ENCODE peak calls at places on chromosome 16, in seven cellular contexts. Z is AG09309, G is endothelial cell, N is foreskin fibroblast, W is GM12878, I is heart left ventricle, E is fibroblast of lung. L is an unnamed sample.

GRCh38 chr16:27273670-27274522 is 5.3 kb upstream of the NSMCE1 start:
- DNase-seq in I (no peak), Z (no peak), G (no peak), W (no peak), N (peak), E (no peak), L (peak)

GRCh38 chr16:66474750-66475199 is 47.7 kb downstream of the BEAN1 start:
- DNase-seq in W (peak), I (no peak), E (no peak), N (no peak), Z (no peak), G (no peak), L (peak)

GRCh38 chr16:49857423-49858181 is 1.7 kb upstream of the ZNF423 start:
- DNase-seq in G (peak), E (peak), W (no peak), N (peak), Z (no peak), I (peak), L (peak)

GRCh38 chr16:88784074-88784855 is 755 bp downstream of the PIEZO1 start:
- DNase-seq in G (peak), W (no peak), Z (no peak), E (peak), N (peak), I (peak), L (peak)

GRCh38 chr16:84237994-84238750 is 1.6 kb downstream of the KCNG4 start:
- DNase-seq in W (no peak), Z (no peak), N (no peak), E (no peak), G (no peak), I (no peak), L (no peak)

GRCh38 chr16:27718136-27718766 is 168.3 kb downstream of the KATNIP start:
- DNase-seq in I (no peak), G (no peak), E (no peak), W (no peak), N (no peak), Z (no peak), L (no peak)

GRCh38 chr16:69017036-69017783 is 88.2 kb upstream of the HAS3 start:
- DNase-seq in I (no peak), G (no peak), W (no peak), Z (peak), N (peak), E (peak), L (peak)

GRCh38 chr16:9091867-9092281 is 430 bp downstream of the HAPSTR1 start:
- DNase-seq in I (peak), Z (no peak), W (no peak), N (peak), E (no peak), G (peak), L (peak)

GRCh38 chr16:66524601-66525164 is 25.2 kb downstream of the TK2 start:
- DNase-seq in Z (no peak), W (peak), I (peak), E (no peak), G (no peak), N (no peak), L (no peak)

GRCh38 chr16:2467301-2468141 is 3.6 kb upstream of the NTN3 start:
- DNase-seq in G (peak), I (peak), Z (no peak), N (peak), W (no peak), E (peak), L (peak)

GRCh38 chr16:57268804-57269800 is 15.4 kb downstream of the PLLP start:
- DNase-seq in N (no peak), W (no peak), Z (no peak), E (no peak), G (no peak), I (peak), L (no peak)

GRCh38 chr16:1612320-1613111 is at the start of gene CRAMP1:
- DNase-seq in I (no peak), N (peak), W (no peak), E (no peak), Z (no peak), G (peak), L (no peak)

GRCh38 chr16:58413359-58413758 is 21.1 kb downstream of the GINS3 start:
- DNase-seq in W (no peak), Z (no peak), E (no peak), G (no peak), N (no peak), I (no peak), L (no peak)

GRCh38 chr16:49875812-49876715 is 20.2 kb upstream of the ZNF423 start:
- DNase-seq in G (no peak), N (no peak), I (peak), Z (no peak), E (no peak), W (no peak), L (no peak)

GRCh38 chr16:60684002-60684401 is 1352.2 kb downstream of the CDH8 start:
- DNase-seq in I (no peak), N (no peak), W (no peak), Z (no peak), E (no peak), G (no peak), L (no peak)

GRCh38 chr16:67441289-67441753 is 10.4 kb downstream of the HSD11B2 start:
- DNase-seq in E (no peak), N (no peak), W (no peak), G (no peak), Z (no peak), I (peak), L (no peak)

GRCh38 chr16:11742041-11742535 is 569 bp downstream of the TXNDC11 start:
- DNase-seq in W (no peak), I (peak), G (peak), N (peak), Z (no peak), E (peak), L (peak)

DNA sequence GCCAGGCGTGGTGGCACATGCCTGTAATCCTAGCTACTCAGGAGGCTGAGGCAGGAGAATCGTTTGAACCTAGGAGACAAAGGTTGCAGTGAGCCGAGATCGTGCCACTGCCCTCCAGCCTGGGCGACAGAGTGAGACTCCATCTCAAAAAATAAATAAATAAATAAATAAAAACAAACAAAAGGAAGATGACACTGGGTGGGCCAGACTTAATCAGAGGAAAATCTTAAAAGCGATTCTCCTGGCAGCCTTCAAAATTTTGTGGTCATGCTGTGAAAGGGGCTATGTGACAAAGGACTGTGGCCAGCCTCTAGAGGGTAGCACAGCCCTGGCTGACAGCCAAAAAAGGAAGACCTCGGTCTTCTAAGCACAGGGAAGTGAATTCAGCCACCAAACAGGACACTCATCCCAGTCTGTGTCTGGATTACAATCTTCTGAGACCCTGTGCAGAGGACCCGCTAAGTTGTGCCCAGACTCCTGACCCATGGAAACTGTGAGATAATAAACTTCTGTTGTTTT is 391.1 kb downstream of the CNTNAP4 start:
- DNase-seq in E (no peak), W (no peak), I (no peak), N (no peak), G (peak), Z (no peak), L (no peak)
- TF ChIP-seq CTCF in E (no peak), W (no peak), I (no peak), N (no peak), G (no peak), Z (no peak), L (no peak)

GRCh38 chr16:20004931-20005330 is 68.8 kb downstream of the GPR139 start:
- DNase-seq in G (no peak), I (no peak), E (no peak), N (no peak), Z (no peak), W (no peak), L (no peak)
- TF ChIP-seq CTCF in G (peak), I (no peak), E (no peak), N (no peak), Z (no peak), W (no peak), L (no peak)

GRCh38 chr16:87681990-87682570 is 79.8 kb downstream of the JPH3 start:
- DNase-seq in I (no peak), E (peak), N (peak), W (no peak), G (no peak), Z (peak), L (peak)
- TF ChIP-seq CTCF in I (no peak), E (peak), N (peak), W (peak), G (no peak), Z (peak), L (peak)

DNA sequence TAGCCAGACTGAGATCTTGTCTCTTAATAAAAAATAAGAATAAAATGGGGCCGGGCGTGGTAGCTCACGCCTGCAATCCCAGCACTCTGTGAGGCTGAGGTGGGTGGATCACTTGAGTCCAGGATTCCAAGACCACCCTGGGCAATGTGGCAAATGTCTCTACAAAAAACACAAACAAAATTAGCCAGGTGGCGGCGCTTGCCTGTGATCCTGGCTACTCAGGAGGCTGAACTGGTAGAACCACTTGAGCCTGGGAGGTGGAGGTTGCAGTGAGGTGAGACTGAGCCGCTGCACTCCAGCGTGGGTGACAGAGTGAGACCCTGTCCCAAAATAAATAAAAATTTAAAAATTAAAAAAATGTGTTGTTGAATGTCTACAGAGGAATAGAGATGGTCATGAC is 2.9 kb upstream of the DEF8 start:
- DNase-seq in Z (no peak), N (no peak), G (no peak), I (no peak), W (no peak), E (no peak), L (no peak)
- TF ChIP-seq CTCF in Z (no peak), N (no peak), G (no peak), I (no peak), W (no peak), E (no peak), L (no peak)

GRCh38 chr16:30660424-30661251 is 2.4 kb downstream of the FBRS start:
- DNase-seq in Z (no peak), G (no peak), E (no peak), N (peak), I (no peak), W (no peak), L (peak)

GRCh38 chr16:30659507-30660423 is 1.5 kb downstream of the FBRS start:
- DNase-seq in G (no peak), Z (no peak), I (peak), W (no peak), N (peak), E (peak), L (peak)

GRCh38 chr16:30656974-30657865 is 1.0 kb upstream of the FBRS start:
- DNase-seq in E (no peak), G (no peak), Z (peak), W (no peak), I (no peak), N (no peak), L (no peak)

GRCh38 chr16:30657866-30658730 is at the start of gene FBRS:
- DNase-seq in I (peak), E (peak), W (peak), N (peak), G (peak), Z (peak), L (peak)

GRCh38 chr16:30658731-30659506 is 688 bp downstream of the FBRS start:
- DNase-seq in G (peak), E (peak), N (peak), W (peak), Z (peak), I (peak), L (peak)
- TF ChIP-seq CTCF in G (no peak), E (no peak), N (no peak), W (no peak), Z (no peak), I (no peak), L (no peak)

L was measured in astrocyte of the spinal cord.